ENCODE peak calls at places on chromosomes 13 and 19, in six cellular contexts. Y, E, N, G, I and A are unnamed samples.
A peak's percentile ranks its signal among the peaks of the same experiment; 100 is the strongest.

GRCh38 chr13:66927562-66927961 is 302.6 kb downstream of the PCDH9 start:
- DNase-seq in I (no peak), Y (no peak), G (no peak), E (no peak), N (no peak), A (no peak)

GRCh38 chr19:48606463-48607358 is at the start of gene SPACA4:
- DNase-seq in Y (no peak), G (peak; percentile 45), E (no peak), N (no peak), I (no peak), A (no peak)

GRCh38 chr19:18666304-18666703 is 17.2 kb upstream of the CRTC1 start:
- DNase-seq in I (no peak), G (no peak), Y (no peak), N (no peak), E (no peak), A (no peak)

GRCh38 chr19:47582320-47582909 is 9.5 kb upstream of the ZNF541 start:
- DNase-seq in Y (no peak), E (no peak), N (no peak), G (no peak), I (no peak), A (no peak)

GRCh38 chr19:42316223-42317211 is 3.4 kb downstream of the TMEM145 start:
- DNase-seq in Y (no peak), N (no peak), G (no peak), I (no peak), E (peak; percentile 86), A (no peak)

GRCh38 chr19:55540619-55541018 is 3.7 kb upstream of the SBK2 start:
- DNase-seq in I (no peak), Y (no peak), G (no peak), N (no peak), E (no peak), A (no peak)

GRCh38 chr19:40717880-40718773 is 1.2 kb downstream of the ITPKC start:
- DNase-seq in I (peak; percentile 28), Y (no peak), E (peak; percentile 83), G (peak; percentile 68), N (no peak), A (no peak)

GRCh38 chr13:109693213-109693612 is 93.2 kb downstream of the IRS2 start:
- DNase-seq in Y (no peak), E (no peak), G (no peak), N (no peak), I (no peak), A (no peak)

GRCh38 chr13:50149932-50150331 is 134.7 kb downstream of the KCNRG start:
- DNase-seq in Y (no peak), G (no peak), E (no peak), N (no peak), I (no peak), A (no peak)

GRCh38 chr19:17784201-17785008 is 10.5 kb upstream of the B3GNT3 start:
- DNase-seq in N (no peak), Y (peak; percentile 61), E (no peak), G (peak; percentile 95), I (peak; percentile 87), A (no peak)

GRCh38 chr13:44840131-44840530 is 149.1 kb downstream of the NUFIP1 start:
- DNase-seq in I (no peak), Y (no peak), N (no peak), G (no peak), E (no peak), A (no peak)

GRCh38 chr13:60213236-60213746 is 49.6 kb upstream of the DIAPH3 start:
- DNase-seq in G (no peak), E (no peak), Y (no peak), N (no peak), I (no peak), A (no peak)

GRCh38 chr13:97506511-97506910 is 72.5 kb downstream of the RAP2A start:
- DNase-seq in I (no peak), Y (no peak), E (no peak), N (no peak), G (no peak), A (no peak)

GRCh38 chr19:50380137-50380536 is 3.9 kb downstream of the NR1H2 start:
- DNase-seq in G (no peak), E (no peak), N (no peak), Y (no peak), I (no peak), A (no peak)

GRCh38 chr13:51950722-51951121 is 60.5 kb downstream of the ATP7B start:
- DNase-seq in I (no peak), N (no peak), G (no peak), E (no peak), Y (no peak), A (no peak)

GRCh38 chr13:96273196-96273595 is 183.3 kb downstream of the HS6ST3 start:
- DNase-seq in Y (no peak), G (no peak), N (no peak), E (no peak), I (no peak), A (no peak)

GRCh38 chr13:44302948-44303575 is 70.6 kb upstream of the SERP2 start:
- DNase-seq in I (no peak), E (no peak), G (no peak), N (no peak), Y (no peak), A (no peak)

GRCh38 chr13:113216165-113217056 is 7.0 kb downstream of the CUL4A start:
- DNase-seq in N (no peak), G (peak; percentile 74), I (peak; percentile 78), Y (no peak), E (no peak), A (no peak)
- H3K4me3 ChIP-seq in N (no peak overlapping the region), G (no peak overlapping the region), I (no peak overlapping the region), Y (no peak overlapping the region), E (no peak overlapping the region), A (no peak overlapping the region)

DNA sequence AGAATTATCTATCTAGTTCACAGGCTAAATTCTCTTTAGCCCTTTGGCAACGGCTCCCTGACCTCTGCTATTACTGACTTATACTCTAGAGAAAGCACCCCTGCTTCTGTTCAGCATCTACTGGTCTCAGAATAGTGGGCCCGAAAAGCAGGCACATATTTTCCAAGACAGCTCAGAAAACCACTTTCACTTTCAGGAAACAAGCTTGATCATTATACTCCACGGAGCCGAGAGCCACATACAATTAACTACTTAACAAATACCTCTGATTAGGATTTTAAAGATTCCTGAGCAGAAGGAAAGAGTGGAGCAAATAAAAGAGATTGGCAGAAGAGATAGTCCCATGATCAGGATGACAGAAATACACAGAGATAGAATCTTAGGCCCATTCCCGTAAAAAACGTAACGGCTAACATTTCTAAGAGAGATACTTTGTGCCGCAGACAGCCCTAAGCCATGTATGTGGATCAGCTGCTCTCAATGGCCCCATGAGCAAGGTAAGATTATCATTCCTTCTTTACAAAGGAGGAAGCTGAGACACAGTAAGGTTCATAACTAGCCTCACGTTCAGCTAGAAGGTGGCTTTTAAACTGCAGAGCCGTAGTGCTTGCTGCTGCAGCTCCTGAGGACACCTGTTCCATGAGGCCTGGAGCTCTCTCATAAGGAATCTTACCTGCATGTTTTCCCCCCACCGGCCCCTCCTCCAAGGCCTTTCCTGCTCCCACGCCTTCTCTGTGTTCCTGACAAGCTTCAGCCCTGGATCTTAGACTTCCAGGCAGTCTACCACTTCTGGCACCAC is 227.2 kb downstream of the FOXO1 start:
- DNase-seq in Y (no peak), E (no peak), N (no peak), G (no peak), I (no peak), A (no peak)
- H3K4me3 ChIP-seq in Y (peak overlapping the region; percentile 29), E (no peak overlapping the region), N (peak overlapping the region; percentile 31), G (no peak overlapping the region), I (no peak overlapping the region), A (no peak overlapping the region)

GRCh38 chr13:80341098-80341701 is at the start of gene SPRY2:
- DNase-seq in E (peak; percentile 95), N (peak; percentile 91), I (peak; percentile 92), G (peak; percentile 97), Y (peak; percentile 8), A (no peak)

GRCh38 chr13:80340643-80341097 is 256 bp downstream of the SPRY2 start:
- DNase-seq in N (no peak), I (no peak), G (no peak), E (no peak), Y (no peak), A (no peak)

GRCh38 chr13:80339578-80339840 is 1.4 kb downstream of the SPRY2 start:
- DNase-seq in E (no peak), Y (no peak), G (no peak), I (peak; percentile 37), N (no peak), A (no peak)

GRCh38 chr13:80338781-80339577 is 1.9 kb downstream of the SPRY2 start:
- DNase-seq in N (peak; percentile 63), G (peak; percentile 79), E (peak; percentile 91), Y (peak; percentile 11), I (peak; percentile 67), A (no peak)

DNA sequence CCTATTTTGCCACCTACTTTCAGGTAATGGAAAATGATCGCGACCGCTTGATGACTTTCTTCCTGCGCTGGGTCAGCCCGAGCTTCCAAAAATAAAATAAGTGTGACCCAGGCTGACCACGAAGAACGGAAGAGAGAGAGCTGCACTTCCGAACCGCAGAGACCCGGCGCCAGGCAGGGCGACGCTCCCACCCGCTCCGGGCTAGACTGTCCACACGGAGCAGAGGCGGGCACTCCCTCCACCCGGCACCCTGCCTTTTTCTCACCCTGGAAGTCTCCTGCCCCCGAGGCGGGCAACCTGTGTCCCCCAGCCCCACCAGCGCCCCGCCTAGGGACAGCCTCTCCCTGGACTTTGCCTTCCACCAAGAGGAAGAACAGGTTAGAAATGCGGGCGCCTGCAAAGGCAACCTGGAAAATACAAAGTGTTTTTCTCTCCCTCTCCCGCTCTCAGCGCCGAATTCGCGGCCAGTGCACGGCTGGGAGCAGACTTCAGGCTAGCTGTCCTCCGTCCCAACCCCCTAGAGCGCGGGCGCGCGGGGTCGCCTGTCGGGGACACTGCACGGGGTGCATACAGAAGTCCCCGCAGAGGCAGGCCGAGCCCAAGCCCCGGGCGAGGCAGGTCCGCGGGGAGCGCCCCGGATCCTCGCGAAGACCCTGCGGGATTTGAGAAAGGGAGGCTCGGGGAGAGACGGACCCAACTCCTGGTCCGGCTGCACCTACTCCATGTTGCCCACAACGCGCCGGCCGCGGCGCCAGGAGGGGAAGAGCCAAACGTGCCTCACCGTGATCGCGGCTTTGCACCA is 884 bp downstream of the SPRY2 start:
- DNase-seq in Y (no peak), G (peak; percentile 71), I (peak; percentile 61), N (no peak), E (peak; percentile 92), A (no peak)
- H3K4me3 ChIP-seq in Y (peak overlapping the region; percentile 37), G (peak overlapping the region; percentile 99), I (peak overlapping the region; percentile 81), N (peak overlapping the region; percentile 82), E (peak overlapping the region; percentile 74), A (peak overlapping the region; percentile 85)

GRCh38 chr19:15905026-15905425 is 7.2 kb upstream of the CYP4F2 start:
- DNase-seq in E (no peak), Y (no peak), N (no peak), I (no peak), G (no peak), A (no peak)

GRCh38 chr19:15897738-15898276 is at the start of gene CYP4F2:
- DNase-seq in N (no peak), Y (no peak), I (no peak), E (no peak), G (no peak), A (no peak)

GRCh38 chr19:15902254-15902653 is 4.4 kb upstream of the CYP4F2 start:
- DNase-seq in Y (no peak), I (no peak), G (no peak), E (no peak), N (no peak), A (no peak)

GRCh38 chr19:15897026-15897737 is 692 bp downstream of the CYP4F2 start:
- DNase-seq in N (no peak), I (no peak), E (no peak), G (no peak), Y (no peak), A (no peak)

DNA sequence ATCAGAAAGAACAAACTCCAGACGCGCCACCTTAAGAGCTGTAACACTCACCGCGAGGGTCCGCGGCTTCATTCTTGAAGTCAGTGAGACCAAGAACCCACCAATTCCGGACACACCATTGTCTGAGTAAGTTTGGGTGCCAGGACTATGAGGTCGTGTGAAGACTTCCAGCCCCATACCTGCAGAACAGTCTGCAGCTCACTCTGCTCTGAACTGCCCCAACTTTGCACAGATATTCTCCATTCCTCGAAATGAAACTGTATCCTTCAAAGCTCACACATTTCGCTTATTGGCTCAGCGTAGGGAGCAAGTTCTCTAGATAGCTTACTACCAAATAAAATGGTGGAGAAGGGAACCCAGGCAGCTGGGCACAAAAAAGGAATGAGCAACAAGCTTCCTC is 2.6 kb upstream of the CYP4F2 start:
- DNase-seq in G (no peak), I (no peak), E (no peak), N (no peak), Y (no peak), A (no peak)
- H3K4me3 ChIP-seq in G (no peak overlapping the region), I (no peak overlapping the region), E (no peak overlapping the region), N (no peak overlapping the region), Y (no peak overlapping the region), A (no peak overlapping the region)